ENCODE peak calls at places on chromosomes 5 and 9, in four cellular contexts. B, T, M and K are unnamed samples.

GRCh38 chr9:73869261-73869660 is 627.9 kb upstream of the RORB start:
- DNase-seq in B (peak; percentile 13), T (peak; percentile 30), M (peak; percentile 25), K (no peak)

GRCh38 chr5:68960469-68960868 is 133.3 kb upstream of the SLC30A5 start:
- DNase-seq in B (no peak), T (no peak), M (no peak), K (no peak)

GRCh38 chr9:34540826-34541225 is 18.0 kb upstream of the ENHO start:
- DNase-seq in B (no peak), T (no peak), M (no peak), K (no peak)

GRCh38 chr5:54087436-54087835 is 222.9 kb downstream of the ARL15 start:
- DNase-seq in B (no peak), T (no peak), M (no peak), K (no peak)

GRCh38 chr5:64722588-64722987 is 32.3 kb downstream of the SHISAL2B start:
- DNase-seq in B (no peak), T (no peak), M (no peak), K (no peak)

GRCh38 chr5:84287964-84288363 is 96.7 kb downstream of the EDIL3 start:
- DNase-seq in B (no peak), T (peak; percentile 23), M (no peak), K (no peak)

GRCh38 chr9:79962836-79963235 is 391.1 kb downstream of the TLE4 start:
- DNase-seq in B (no peak), T (no peak), M (no peak), K (no peak)

GRCh38 chr9:132823370-132824144 is 54.5 kb downstream of the AK8 start:
- DNase-seq in B (peak; percentile 29), T (no peak), M (no peak), K (no peak)

GRCh38 chr5:1548702-1549523 is 25.2 kb upstream of the LPCAT1 start:
- DNase-seq in B (no peak), T (no peak), M (no peak), K (no peak)

GRCh38 chr9:137034039-137034708 is 2.3 kb upstream of the FUT7 start:
- DNase-seq in B (no peak), T (no peak), M (no peak), K (no peak)

GRCh38 chr5:153555420-153556114 is 65.1 kb downstream of the GRIA1 start:
- DNase-seq in B (no peak), T (no peak), M (no peak), K (no peak)

GRCh38 chr5:93150311-93151012 is 430.6 kb downstream of the NR2F1-AS1 start:
- DNase-seq in B (no peak), T (no peak), M (no peak), K (no peak)

GRCh38 chr5:79464695-79465332 is 49.1 kb downstream of the HOMER1 start:
- DNase-seq in B (no peak), T (no peak), M (peak; percentile 37), K (peak; percentile 32)

GRCh38 chr5:12691330-12691729 is 787.1 kb upstream of the CTNND2 start:
- DNase-seq in B (no peak), T (no peak), M (no peak), K (no peak)

GRCh38 chr5:72280655-72281069 is 39.4 kb downstream of the MRPS27 start:
- DNase-seq in B (no peak), T (no peak), M (peak; percentile 48), K (peak; percentile 32)

GRCh38 chr5:169290895-169291294 is 10.0 kb downstream of the SLIT3 start:
- DNase-seq in B (no peak), T (no peak), M (no peak), K (no peak)

GRCh38 chr9:72592501-72593403 is 71.3 kb downstream of the TMC1 start:
- DNase-seq in B (peak; percentile 30), T (peak; percentile 23), M (peak; percentile 47), K (peak; percentile 51)

GRCh38 chr9:117494401-117495130 is 79.7 kb upstream of the ASTN2 start:
- DNase-seq in B (no peak), T (no peak), M (no peak), K (no peak)

GRCh38 chr5:90645024-90645610 is 86.5 kb downstream of the ADGRV1 start:
- DNase-seq in B (peak; percentile 37), T (no peak), M (peak; percentile 82), K (no peak)

GRCh38 chr5:140251527-140251973 is 51.4 kb downstream of the PFDN1 start:
- DNase-seq in B (no peak), T (peak; percentile 61), M (no peak), K (no peak)

GRCh38 chr5:63960646-63961045 is 1.6 kb downstream of the HTR1A start:
- DNase-seq in B (no peak), T (no peak), M (no peak), K (no peak)

GRCh38 chr5:160199410-160199911 is 29.8 kb upstream of the FABP6 start:
- DNase-seq in B (no peak), T (no peak), M (peak; percentile 83), K (peak; percentile 90)

GRCh38 chr9:107755267-107755666 is 265.7 kb upstream of the KLF4 start:
- DNase-seq in B (no peak), T (no peak), M (no peak), K (no peak)

GRCh38 chr5:54301215-54301614 is 9.2 kb downstream of the ARL15 start:
- DNase-seq in B (no peak), T (no peak), M (no peak), K (no peak)

GRCh38 chr9:99822096-99822595 is 461 bp downstream of the NR4A3 start:
- DNase-seq in B (no peak), T (no peak), M (no peak), K (peak; percentile 27)

GRCh38 chr5:181221792-181222629 is 1.1 kb upstream of the TRIM41 start:
- DNase-seq in B (peak; percentile 94), T (peak; percentile 95), M (peak; percentile 81), K (peak; percentile 63)

GRCh38 chr5:137627293-137627692 is 108.6 kb downstream of the KLHL3 start:
- DNase-seq in B (no peak), T (no peak), M (no peak), K (no peak)

GRCh38 chr9:98054376-98054951 is 2.1 kb upstream of the NANS start:
- DNase-seq in B (no peak), T (no peak), M (no peak), K (no peak)

GRCh38 chr9:91089405-91090131 is 272.1 kb downstream of the AUH start:
- DNase-seq in B (peak; percentile 52), T (no peak), M (peak; percentile 13), K (no peak)

GRCh38 chr9:38058452-38059232 is 10.4 kb downstream of the SHB start:
- DNase-seq in B (no peak), T (no peak), M (no peak), K (no peak)

GRCh38 chr5:151742870-151743294 is 15.5 kb downstream of the ATOX1 start:
- DNase-seq in B (peak; percentile 41), T (no peak), M (peak; percentile 35), K (peak; percentile 73)

GRCh38 chr5:165143727-165144210 is 1638.3 kb downstream of the MAT2B start:
- DNase-seq in B (no peak), T (no peak), M (no peak), K (no peak)

GRCh38 chr5:179793470-179794139 is at the start of gene LTC4S:
- DNase-seq in B (no peak), T (no peak), M (no peak), K (no peak)

GRCh38 chr5:157735991-157736390 is 4.8 kb downstream of the THG1L start:
- DNase-seq in B (no peak), T (no peak), M (no peak), K (no peak)

DNA sequence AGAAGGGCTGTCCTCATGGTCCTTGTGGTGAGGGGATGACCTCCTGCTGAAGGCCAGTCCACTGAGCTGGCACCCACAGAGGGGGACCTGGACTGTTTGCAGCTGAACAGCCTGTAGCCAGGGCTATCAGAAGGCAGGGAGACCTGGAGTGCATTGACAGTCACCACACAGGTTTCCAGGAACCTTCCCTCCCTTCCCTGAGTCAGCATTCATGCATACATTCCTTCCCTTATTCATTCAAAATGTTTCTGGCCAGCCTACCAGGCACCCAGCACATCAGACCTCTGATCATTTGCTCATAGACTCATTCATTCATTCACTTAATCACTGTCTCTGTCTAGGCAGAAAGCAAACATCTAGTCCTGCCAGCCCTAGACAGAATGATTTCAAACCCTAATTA is 110.2 kb upstream of the PPP1R26 start:
- DNase-seq in B (no peak), T (no peak), M (no peak), K (no peak)
- TF ChIP-seq FOXK2 in B (no peak), T (no peak), M (no peak), K (no peak)

DNA sequence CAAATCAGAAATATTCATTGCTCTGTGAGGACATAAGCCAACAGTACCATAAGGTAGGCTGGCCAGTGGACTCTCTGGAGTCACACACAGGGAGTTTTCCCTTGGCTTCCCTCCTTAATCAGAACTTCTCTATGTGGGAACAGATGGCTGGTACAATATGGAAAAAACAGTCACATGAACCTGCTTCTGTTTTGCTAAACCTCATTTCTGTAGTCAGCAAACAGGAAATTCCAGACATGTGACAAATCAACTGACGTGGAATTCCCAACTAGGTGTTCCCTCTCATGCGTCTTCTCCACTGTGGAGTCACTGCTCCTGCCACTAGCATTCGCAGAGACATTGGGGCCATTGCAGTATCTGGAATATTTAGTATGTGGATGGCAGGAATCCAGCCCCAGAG is 617.6 kb downstream of the KIF4B start:
- DNase-seq in B (no peak), T (no peak), M (no peak), K (no peak)
- TF ChIP-seq SP1 in B (no peak), T (no peak), M (no peak), K (no peak)

DNA sequence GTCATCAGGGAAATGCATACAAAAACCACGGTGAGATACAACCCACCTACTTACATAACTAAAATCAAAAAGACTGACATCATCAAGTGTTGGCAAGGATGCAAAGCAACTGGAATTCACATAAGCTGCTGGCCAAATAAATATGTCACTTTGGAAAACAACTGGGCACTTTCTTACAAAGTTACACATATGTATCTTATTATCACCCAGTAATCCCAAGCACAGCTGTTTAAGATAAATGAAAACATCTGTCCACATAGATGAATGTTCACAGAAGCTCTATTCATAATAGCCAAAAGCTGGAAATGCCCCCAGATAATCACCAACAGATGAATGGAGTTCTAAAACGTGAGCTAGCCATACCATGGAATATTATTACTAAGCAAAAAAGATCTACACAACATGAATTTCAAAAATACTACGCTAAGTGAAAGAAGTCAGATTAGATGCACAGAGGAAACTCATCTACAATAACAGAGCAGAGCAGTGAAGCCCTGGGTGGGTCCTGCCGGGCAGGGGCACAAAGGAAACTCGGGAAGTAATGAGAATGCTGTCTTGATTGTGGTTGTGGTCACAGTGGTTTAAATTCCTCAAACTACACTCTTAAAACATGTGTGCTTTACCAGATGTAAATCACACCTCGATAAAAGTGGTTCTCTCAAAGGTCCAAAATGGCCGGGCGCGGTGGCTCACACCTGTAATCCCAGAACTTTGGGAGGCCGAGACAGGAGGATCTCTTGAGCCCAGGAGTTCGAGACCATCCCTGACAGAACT is 8.5 kb downstream of the CAMSAP1 start:
- DNase-seq in B (no peak), T (no peak), M (no peak), K (no peak)
- TF ChIP-seq FOXK2 in B (no peak), T (no peak), M (no peak), K (no peak)

DNA sequence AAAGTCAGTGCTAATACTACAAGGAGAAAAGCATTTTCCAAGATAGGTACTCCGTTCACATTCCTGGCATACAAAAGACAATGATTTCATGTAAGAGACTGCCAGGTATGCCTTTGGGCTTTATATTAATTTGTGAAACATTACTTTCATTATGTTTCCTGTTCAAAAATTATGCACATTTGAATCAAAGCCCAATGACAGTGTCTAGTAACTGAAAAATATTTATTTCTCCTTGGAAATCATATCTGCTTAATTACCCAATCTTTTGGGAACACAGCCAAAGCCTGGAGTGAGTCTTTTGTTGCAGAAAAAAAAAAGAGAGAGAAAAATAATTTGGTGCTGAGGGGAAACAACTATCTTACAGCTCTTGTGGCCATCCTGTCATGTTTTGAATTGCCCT is 238.1 kb upstream of the NUDT12 start:
- DNase-seq in B (no peak), T (no peak), M (no peak), K (no peak)
- TF ChIP-seq SP1 in B (no peak), T (no peak), M (no peak), K (no peak)